ENCODE peak calls at places on chromosomes 5 and 9, in five cellular contexts. S is endothelial cell of umbilical vein; Z is hypothalamus; U is activated CD4-positive, CD25-positive, alpha-beta regulatory T cell; X is kidney. B is an unnamed sample.

GRCh38 chr9:127899200-127899943 is at the start of gene ST6GALNAC6:
- DNase-seq in S (peak; percentile 56), Z (peak; percentile 48), U (peak; percentile 58), X (peak; percentile 89), B (peak; percentile 54)

GRCh38 chr9:111601237-111602018 is 2.0 kb upstream of the PTGR1 start:
- DNase-seq in S (peak; percentile 97), Z (no peak), U (no peak), X (no peak), B (no peak)

GRCh38 chr9:33350310-33350709 is 52.1 kb downstream of the AQP7 start:
- DNase-seq in S (peak; percentile 43), Z (no peak), U (no peak), X (no peak), B (no peak)

GRCh38 chr5:24642022-24642421 is 2.8 kb downstream of the CDH10 start:
- DNase-seq in S (no peak), Z (no peak), U (no peak), X (no peak), B (no peak)

GRCh38 chr5:55154893-55155292 is 5.1 kb upstream of the GPX8 start:
- DNase-seq in S (peak; percentile 93), Z (no peak), U (no peak), X (no peak), B (no peak)

GRCh38 chr5:52878671-52879070 is 91.0 kb downstream of the ITGA1 start:
- DNase-seq in S (peak; percentile 22), Z (no peak), U (no peak), X (no peak), B (no peak)

GRCh38 chr9:6234014-6234413 is 18.4 kb downstream of the IL33 start:
- DNase-seq in S (no peak), Z (no peak), U (no peak), X (no peak), B (no peak)

GRCh38 chr5:76941000-76941399 is 11.8 kb upstream of the CRHBP start:
- DNase-seq in S (no peak), Z (no peak), U (no peak), X (no peak), B (no peak)

GRCh38 chr5:15007549-15008142 is 136.1 kb upstream of the ANKH start:
- DNase-seq in S (no peak), Z (no peak), U (no peak), X (no peak), B (no peak)

GRCh38 chr5:120375248-120375647 is 88.9 kb upstream of the PRR16 start:
- DNase-seq in S (no peak), Z (no peak), U (no peak), X (no peak), B (no peak)

GRCh38 chr5:38519476-38519875 is 37.0 kb downstream of the LIFR start:
- DNase-seq in S (no peak), Z (no peak), U (no peak), X (no peak), B (no peak)

GRCh38 chr5:138603521-138603920 is 28.3 kb upstream of the HSPA9 start:
- DNase-seq in S (no peak), Z (no peak), U (no peak), X (no peak), B (no peak)

GRCh38 chr5:56440871-56441740 is 208.0 kb upstream of the ANKRD55 start:
- DNase-seq in S (no peak), Z (no peak), U (no peak), X (no peak), B (no peak)

GRCh38 chr5:59525957-59526356 is 367.6 kb downstream of the PDE4D start:
- DNase-seq in S (peak; percentile 63), Z (no peak), U (no peak), X (no peak), B (no peak)

GRCh38 chr9:75876999-75877647 is 13.3 kb upstream of the PCSK5 start:
- DNase-seq in S (no peak), Z (no peak), U (no peak), X (no peak), B (no peak)

GRCh38 chr5:28374492-28374934 is 1336.1 kb upstream of the CDH9 start:
- DNase-seq in S (no peak), Z (no peak), U (no peak), X (no peak), B (peak; percentile 42)

GRCh38 chr9:4491621-4491975 is 1.3 kb downstream of the SLC1A1 start:
- DNase-seq in S (no peak), Z (no peak), U (no peak), X (no peak), B (peak; percentile 39)

B was measured in mesothelial cell of epicardium.